ENCODE peak calls at places on chromosomes 5 and 9, in eight cellular contexts. H, I, A, E, R, M, W and G are unnamed samples.

GRCh38 chr5:119395080-119395836 is 39.4 kb downstream of the TNFAIP8 start:
- DNase-seq in H (no peak), I (no peak), A (no peak), E (no peak), R (no peak), M (no peak), W (no peak), G (no peak)

GRCh38 chr5:149063017-149063687 is at the start of gene SH3TC2:
- DNase-seq in H (no peak), I (no peak), A (peak; percentile 60), E (no peak), R (peak; percentile 50), M (peak; percentile 87), W (no peak), G (no peak)

GRCh38 chr9:128819716-128820664 is 1.7 kb downstream of the ENDOG start:
- DNase-seq in H (no peak), I (no peak), A (no peak), E (no peak), R (peak; percentile 82), M (no peak), W (no peak), G (no peak)

GRCh38 chr9:38619556-38620447 is 594 bp downstream of the ANKRD18A start:
- DNase-seq in H (no peak), I (no peak), A (peak; percentile 61), E (no peak), R (peak; percentile 1), M (no peak), W (peak; percentile 5), G (peak; percentile 14)

GRCh38 chr5:173429489-173430150 is 101.4 kb upstream of the STC2 start:
- DNase-seq in H (no peak), I (no peak), A (no peak), E (no peak), R (peak; percentile 54), M (no peak), W (no peak), G (no peak)

GRCh38 chr9:87595605-87596004 is 97.9 kb downstream of the DAPK1 start:
- DNase-seq in H (no peak), I (no peak), A (no peak), E (no peak), R (no peak), M (no peak), W (no peak), G (no peak)

GRCh38 chr9:110130791-110131416 is 77.1 kb downstream of the C9orf152 start:
- DNase-seq in H (no peak), I (no peak), A (no peak), E (no peak), R (no peak), M (no peak), W (no peak), G (no peak)

GRCh38 chr5:137760294-137761019 is 6.3 kb upstream of the HNRNPA0 start:
- DNase-seq in H (no peak), I (no peak), A (no peak), E (no peak), R (no peak), M (peak; percentile 55), W (no peak), G (no peak)

GRCh38 chr9:128550770-128551651 is 1.4 kb upstream of the SPTAN1 start:
- DNase-seq in H (no peak), I (no peak), A (no peak), E (no peak), R (peak; percentile 75), M (no peak), W (no peak), G (no peak)

GRCh38 chr5:31225118-31225517 is 31.6 kb downstream of the CDH6 start:
- DNase-seq in H (peak; percentile 86), I (no peak), A (no peak), E (no peak), R (peak; percentile 27), M (no peak), W (no peak), G (no peak)

GRCh38 chr5:132103969-132104391 is 30.4 kb downstream of the CSF2 start:
- DNase-seq in H (no peak), I (no peak), A (no peak), E (no peak), R (peak; percentile 27), M (no peak), W (no peak), G (no peak)

GRCh38 chr9:35603986-35604577 is 980 bp upstream of the TESK1 start:
- DNase-seq in H (peak; percentile 99), I (peak; percentile 100), A (peak; percentile 100), E (peak; percentile 98), R (peak; percentile 100), M (peak; percentile 97), W (peak; percentile 99), G (peak; percentile 94)

GRCh38 chr5:146208916-146209522 is 5.6 kb downstream of the RBM27 start:
- DNase-seq in H (no peak), I (no peak), A (no peak), E (no peak), R (peak; percentile 24), M (no peak), W (no peak), G (no peak)

GRCh38 chr9:104855837-104856236 is 72.1 kb downstream of the ABCA1 start:
- DNase-seq in H (no peak), I (no peak), A (no peak), E (no peak), R (no peak), M (no peak), W (no peak), G (no peak)

GRCh38 chr9:95816716-95817115 is 58.8 kb upstream of the ERCC6L2 start:
- DNase-seq in H (no peak), I (no peak), A (no peak), E (no peak), R (peak; percentile 20), M (no peak), W (no peak), G (no peak)

GRCh38 chr9:8713149-8713856 is 913.7 kb upstream of the DMAC1 start:
- DNase-seq in H (no peak), I (no peak), A (no peak), E (no peak), R (no peak), M (no peak), W (no peak), G (no peak)

DNA sequence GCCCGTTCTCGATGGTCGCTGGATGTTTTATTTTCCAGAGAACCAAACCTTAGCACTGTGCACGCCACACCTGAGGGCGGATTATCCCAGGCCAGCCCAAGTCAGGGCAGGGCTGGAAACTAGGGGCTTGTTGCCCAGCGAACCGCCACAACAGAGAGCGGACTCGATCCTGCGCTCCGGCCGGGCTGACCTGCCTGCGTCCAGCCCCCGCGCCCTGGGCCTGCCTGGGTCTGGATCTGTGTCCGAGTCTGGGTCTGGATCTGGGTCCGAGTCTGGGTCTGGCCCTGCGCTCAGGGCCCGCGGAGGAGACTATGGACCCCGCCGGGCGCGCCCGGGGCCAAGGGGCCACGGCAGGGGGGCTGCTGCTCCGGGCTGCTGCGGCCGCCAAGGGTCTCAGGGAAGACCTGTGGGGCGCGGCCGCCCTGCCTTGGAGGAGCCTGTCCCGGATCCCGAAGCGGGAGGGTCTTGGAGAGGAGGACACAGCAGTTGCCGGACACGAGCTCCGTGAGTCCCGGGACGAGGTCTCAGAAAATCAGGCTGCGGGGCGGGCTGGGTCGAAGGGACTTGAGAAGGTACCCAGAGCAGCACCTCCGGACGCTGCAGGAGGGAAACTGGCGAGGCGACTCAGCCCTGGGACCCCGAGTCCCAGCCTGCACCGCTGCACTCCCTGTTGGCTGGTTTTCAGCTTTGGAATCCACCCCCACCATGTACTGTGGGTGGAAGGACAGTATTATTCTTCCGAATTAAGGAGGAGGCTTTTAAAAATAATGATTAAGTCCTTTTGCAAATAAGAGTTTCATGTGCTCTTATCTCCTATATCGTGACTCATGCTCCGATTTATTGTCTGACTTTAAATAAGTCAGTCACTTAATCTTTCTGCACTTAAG is at the start of gene ANKDD1B:
- DNase-seq in H (no peak), I (no peak), A (peak; percentile 60), E (no peak), R (peak; percentile 59), M (no peak), W (no peak), G (no peak)
- H3K4me3 ChIP-seq in H (peak within 1 kb of the TSS; percentile 57), I (peak within 1 kb of the TSS; percentile 52), A (peak within 1 kb of the TSS; percentile 63), E (peak within 1 kb of the TSS; percentile 59), R (peak within 1 kb of the TSS; percentile 74), M (no peak within 1 kb of the TSS), W (peak within 1 kb of the TSS; percentile 77), G (peak within 1 kb of the TSS; percentile 5)

GRCh38 chr5:32410630-32411029 is 33.9 kb downstream of the ZFR start:
- DNase-seq in H (no peak), I (no peak), A (no peak), E (no peak), R (no peak), M (no peak), W (no peak), G (no peak)

DNA sequence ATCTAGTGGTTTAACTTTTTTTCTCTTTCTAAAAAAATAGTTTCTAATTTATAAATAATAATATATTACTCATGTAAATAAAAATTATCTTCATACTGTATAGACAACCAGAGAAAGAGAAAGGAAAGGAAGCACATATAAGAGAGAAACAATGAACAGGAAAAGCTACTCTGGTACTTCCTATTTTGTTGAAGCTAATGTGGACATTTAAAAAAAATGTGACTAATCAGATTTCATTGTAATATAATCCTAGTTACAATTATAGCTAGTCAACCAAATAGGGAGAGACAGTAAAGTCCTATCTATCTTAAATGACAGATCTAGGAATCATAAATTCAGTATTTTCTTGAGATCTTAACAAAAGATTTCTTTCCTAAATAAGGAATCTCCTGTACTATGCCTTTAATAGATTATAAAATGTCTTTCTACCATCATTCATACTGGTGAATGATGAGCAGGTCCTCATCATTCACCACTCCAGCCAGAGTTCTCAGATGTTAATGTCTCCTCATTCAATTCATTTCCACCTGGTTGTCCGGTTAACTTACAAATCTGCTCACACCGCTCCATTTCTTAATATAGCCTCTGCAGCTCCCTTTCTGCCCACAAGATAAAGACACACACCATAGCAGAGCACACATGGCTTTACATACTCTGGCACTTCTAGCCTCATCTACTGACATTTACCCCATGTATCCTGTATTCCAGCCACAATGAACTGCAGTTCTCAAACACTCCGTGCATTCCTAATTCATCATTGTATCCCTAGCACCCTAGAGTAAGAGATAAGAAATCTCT is 30.9 kb downstream of the ZFR start:
- DNase-seq in H (no peak), I (no peak), A (no peak), E (no peak), R (no peak), M (no peak), W (no peak), G (no peak)
- H3K27ac ChIP-seq in H (no peak overlapping the region), I (peak overlapping the region; percentile 10), A (no peak overlapping the region), E (no peak overlapping the region), R (no peak overlapping the region), M (no peak overlapping the region), W (no peak overlapping the region), G (no peak overlapping the region)

GRCh38 chr5:84378961-84379360 is 5.7 kb downstream of the EDIL3 start:
- DNase-seq in H (no peak), I (no peak), A (no peak), E (no peak), R (peak; percentile 4), M (no peak), W (no peak), G (no peak)
- H3K4me3 ChIP-seq in H (no peak overlapping the region), I (no peak overlapping the region), A (no peak overlapping the region), E (no peak overlapping the region), R (no peak overlapping the region), M (no peak overlapping the region), W (no peak overlapping the region), G (no peak overlapping the region)

GRCh38 chr5:39995990-39996389 is 571.2 kb upstream of the DAB2 start:
- DNase-seq in H (no peak), I (no peak), A (no peak), E (no peak), R (no peak), M (no peak), W (no peak), G (no peak)

GRCh38 chr5:39998518-39998917 is 573.7 kb upstream of the DAB2 start:
- DNase-seq in H (peak; percentile 1), I (no peak), A (no peak), E (no peak), R (peak; percentile 1), M (no peak), W (no peak), G (no peak)

GRCh38 chr5:39992617-39993203 is 567.9 kb upstream of the DAB2 start:
- DNase-seq in H (no peak), I (no peak), A (no peak), E (no peak), R (peak; percentile 11), M (no peak), W (no peak), G (no peak)
- H3K27ac ChIP-seq in H (no peak overlapping the region), I (no peak overlapping the region), A (no peak overlapping the region), E (no peak overlapping the region), R (no peak overlapping the region), M (no peak overlapping the region), W (no peak overlapping the region), G (no peak overlapping the region)